ENCODE peak calls at places on chromosomes 6 and 20, in five cellular contexts. J is mammary epithelial cell, T is Peyer's patch, K is heart left ventricle, Q is ovary. S is an unnamed sample.

GRCh38 chr6:111087871-111088667 is 766 bp downstream of the SLC16A10 start:
- DNase-seq in T (peak; percentile 53), Q (peak; percentile 26), J (peak; percentile 4), K (no peak), S (peak; percentile 71)

GRCh38 chr20:31738729-31739549 is at the start of gene TPX2:
- DNase-seq in T (peak; percentile 94), J (peak; percentile 96), Q (peak; percentile 88), K (peak; percentile 97), S (peak; percentile 95)

GRCh38 chr6:44800171-44800671 is 412.7 kb downstream of the CDC5L start:
- DNase-seq in J (peak; percentile 48), Q (peak; percentile 20), K (no peak), T (no peak), S (no peak)

GRCh38 chr6:41589223-41589622 is 43.0 kb downstream of the FOXP4 start:
- DNase-seq in Q (no peak), J (no peak), K (no peak), T (no peak), S (no peak)

GRCh38 chr6:168247456-168248147 is 72.0 kb downstream of the DACT2 start:
- DNase-seq in J (no peak), K (no peak), Q (no peak), T (peak; percentile 80), S (peak; percentile 69)

GRCh38 chr6:1222426-1223311 is 89.2 kb upstream of the FOXQ1 start:
- DNase-seq in J (no peak), K (peak; percentile 77), T (no peak), Q (no peak), S (no peak)

GRCh38 chr6:1633366-1634021 is 23.8 kb downstream of the FOXC1 start:
- DNase-seq in Q (no peak), J (no peak), K (no peak), T (peak; percentile 44), S (no peak)

GRCh38 chr20:58321205-58321604 is 11.7 kb downstream of the RAB22A start:
- DNase-seq in T (no peak), J (no peak), K (no peak), Q (no peak), S (no peak)

GRCh38 chr6:145756170-145756662 is 20.9 kb upstream of the EPM2A start:
- DNase-seq in T (no peak), Q (no peak), K (peak; percentile 50), J (peak; percentile 96), S (no peak)

GRCh38 chr20:43460172-43460829 is 2.6 kb downstream of the SRSF6 start:
- DNase-seq in J (no peak), K (no peak), T (no peak), Q (no peak), S (no peak)

GRCh38 chr6:107418118-107418517 is 41.2 kb downstream of the PDSS2 start:
- DNase-seq in T (no peak), J (peak; percentile 9), K (no peak), Q (no peak), S (no peak)

GRCh38 chr20:51631011-51631950 is 88.8 kb upstream of the NFATC2 start:
- DNase-seq in K (peak; percentile 70), Q (peak; percentile 60), T (no peak), J (peak; percentile 92), S (no peak)

GRCh38 chr6:156009656-156010055 is 554.0 kb upstream of the NOX3 start:
- DNase-seq in K (no peak), J (no peak), T (no peak), Q (no peak), S (no peak)

GRCh38 chr20:11553603-11554002 is 364.1 kb upstream of the BTBD3 start:
- DNase-seq in T (no peak), Q (no peak), K (no peak), J (peak; percentile 21), S (no peak)

GRCh38 chr6:11143394-11144371 is 32.2 kb upstream of the ERVFRD-1 start:
- DNase-seq in T (no peak), Q (no peak), K (peak; percentile 77), J (peak; percentile 86), S (peak; percentile 74)

GRCh38 chr6:16002332-16003196 is 126.3 kb upstream of the MYLIP start:
- DNase-seq in J (no peak), K (no peak), T (no peak), Q (no peak), S (no peak)

GRCh38 chr6:44064089-44064947 is 62.9 kb downstream of the MRPL14 start:
- DNase-seq in K (peak; percentile 88), T (no peak), Q (no peak), J (peak; percentile 99), S (peak; percentile 71)

GRCh38 chr6:135738646-135739045 is 112.9 kb upstream of the PDE7B start:
- DNase-seq in T (no peak), Q (no peak), J (no peak), K (no peak), S (no peak)

GRCh38 chr6:163620670-163621330 is 206.3 kb downstream of the QKI start:
- DNase-seq in Q (no peak), J (no peak), K (no peak), T (no peak), S (no peak)

GRCh38 chr20:40812415-40813212 is 123.6 kb upstream of the MAFB start:
- DNase-seq in J (no peak), K (no peak), Q (no peak), T (no peak), S (no peak)

GRCh38 chr20:56702931-56703840 is 74.1 kb downstream of the TFAP2C start:
- DNase-seq in K (no peak), Q (no peak), T (no peak), J (no peak), S (no peak)

GRCh38 chr20:5614506-5614905 is 135.7 kb upstream of the SHLD1 start:
- DNase-seq in K (no peak), J (no peak), T (no peak), Q (no peak), S (no peak)

GRCh38 chr6:119119989-119120388 is 41.5 kb upstream of the FAM184A start:
- DNase-seq in T (no peak), K (no peak), J (peak; percentile 45), Q (no peak), S (no peak)

GRCh38 chr20:23923311-23923710 is 43.8 kb upstream of the CST5 start:
- DNase-seq in J (no peak), Q (no peak), K (no peak), T (no peak), S (no peak)

GRCh38 chr20:47541355-47541922 is 39.8 kb downstream of the NCOA3 start:
- DNase-seq in K (no peak), Q (no peak), T (no peak), J (no peak), S (no peak)

GRCh38 chr20:18650224-18650623 is 62.4 kb downstream of the DTD1 start:
- DNase-seq in T (no peak), Q (no peak), J (no peak), K (no peak), S (no peak)

GRCh38 chr6:27593200-27593818 is 120.4 kb upstream of the ZNF184 start:
- DNase-seq in K (no peak), Q (no peak), J (no peak), T (no peak), S (no peak)

GRCh38 chr6:27592481-27593199 is 119.7 kb upstream of the ZNF184 start:
- DNase-seq in Q (no peak), K (no peak), T (no peak), J (peak; percentile 84), S (no peak)

GRCh38 chr6:27591660-27592059 is 118.8 kb upstream of the ZNF184 start:
- DNase-seq in K (no peak), T (no peak), Q (no peak), J (peak; percentile 60), S (no peak)

GRCh38 chr6:27592107-27592480 is 119.2 kb upstream of the ZNF184 start:
- DNase-seq in Q (no peak), T (no peak), J (peak; percentile 20), K (no peak), S (no peak)

GRCh38 chr6:27593861-27594260 is 121.0 kb upstream of the ZNF184 start:
- DNase-seq in J (no peak), T (no peak), Q (no peak), K (no peak), S (no peak)
- H3K27me3 ChIP-seq in J (no peaks in the 10 kb centered on the region), T (no peaks in the 10 kb centered on the region), Q (no peaks in the 10 kb centered on the region), K (peaks cover 26% of the 10 kb centered on the region), S (peaks cover 91% of the 10 kb centered on the region)

GRCh38 chr20:61210862-61211261 is 41.2 kb upstream of the CDH4 start:
- DNase-seq in K (no peak), T (no peak), J (no peak), Q (no peak), S (no peak)
- H3K27me3 ChIP-seq in K (no peaks in the 10 kb centered on the region), T (no peaks in the 10 kb centered on the region), J (no peaks in the 10 kb centered on the region), Q (no peaks in the 10 kb centered on the region), S (no peaks in the 10 kb centered on the region)

GRCh38 chr6:157753291-157753690 is 69.8 kb upstream of the SNX9 start:
- DNase-seq in J (peak; percentile 53), K (no peak), Q (no peak), T (no peak), S (no peak)

GRCh38 chr6:157747395-157747794 is 75.7 kb upstream of the SNX9 start:
- DNase-seq in J (no peak), T (no peak), Q (no peak), K (no peak), S (no peak)

GRCh38 chr6:157746897-157747296 is 76.1 kb upstream of the SNX9 start:
- DNase-seq in J (no peak), T (no peak), Q (no peak), K (no peak), S (no peak)

GRCh38 chr6:157751547-157752200 is 71.4 kb upstream of the SNX9 start:
- DNase-seq in T (no peak), K (no peak), J (no peak), Q (no peak), S (no peak)

DNA sequence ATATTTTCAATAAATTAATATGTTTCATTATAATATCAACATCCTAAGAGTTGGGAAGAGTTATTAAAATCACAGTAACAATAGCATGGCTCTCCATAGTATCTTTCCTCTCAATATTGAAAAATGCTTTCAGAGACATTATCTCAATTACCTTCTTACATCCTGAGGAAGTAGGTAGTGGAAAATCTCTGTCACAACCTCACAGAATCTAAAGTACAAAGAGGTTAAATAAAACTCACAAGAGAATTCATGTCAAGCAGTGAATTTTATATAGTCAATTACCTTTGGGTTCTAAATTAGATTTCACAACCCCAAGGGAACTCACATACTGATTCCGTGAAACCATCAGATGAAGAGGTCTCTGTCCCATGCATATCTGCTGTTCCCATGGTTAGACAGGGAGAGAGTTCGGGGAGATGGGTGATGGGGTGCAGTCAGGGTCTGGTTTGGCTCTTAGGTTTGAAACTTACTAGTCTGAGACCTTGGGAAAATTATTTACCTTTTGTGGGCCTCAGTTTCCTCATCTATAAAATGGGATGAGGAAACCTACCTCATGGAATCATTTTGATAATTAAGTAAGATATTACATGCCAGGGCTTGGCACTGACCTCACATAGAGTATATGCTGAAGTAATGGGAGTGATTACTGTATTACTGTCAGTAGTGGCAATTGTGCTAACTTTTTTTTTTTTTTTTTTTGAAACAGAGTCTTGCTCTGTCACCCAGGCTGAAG is 74.0 kb upstream of the SNX9 start:
- DNase-seq in K (no peak), T (no peak), J (no peak), Q (no peak), S (no peak)
- H3K27me3 ChIP-seq in K (no peaks in the 10 kb centered on the region), T (no peaks in the 10 kb centered on the region), J (no peaks in the 10 kb centered on the region), Q (no peaks in the 10 kb centered on the region), S (no peaks in the 10 kb centered on the region)

GRCh38 chr20:46004813-46005505 is 3.7 kb upstream of the MMP9 start:
- DNase-seq in T (no peak), K (peak; percentile 52), Q (no peak), J (peak; percentile 86), S (no peak)
- H3K27me3 ChIP-seq in T (no peaks in the 10 kb centered on the region), K (peaks cover 6% of the 10 kb centered on the region), Q (no peaks in the 10 kb centered on the region), J (no peaks in the 10 kb centered on the region), S (peaks cover 21% of the 10 kb centered on the region)

S was measured in upper lobe of right lung.